ENCODE peak calls at places on chromosomes 1 and 21, in four cellular contexts. H is prostate gland, A is adrenal gland, O is tibial nerve. V is an unnamed sample.
A peak's percentile ranks its signal among the peaks of the same experiment; 100 is the strongest.

GRCh38 chr21:42360317-42360716 is 6.0 kb downstream of the TFF1 start:
- DNase-seq in H (no peak), A (no peak), O (no peak), V (no peak)

GRCh38 chr1:50970508-50970885 is 452 bp downstream of the CDKN2C start:
- DNase-seq in H (no peak), A (no peak), O (no peak), V (no peak)

GRCh38 chr1:46171872-46172271 is 3.0 kb upstream of the TSPAN1 start:
- DNase-seq in H (peak; percentile 93), A (no peak), O (no peak), V (no peak)

GRCh38 chr1:111911036-111911435 is 78.4 kb downstream of the KCND3 start:
- DNase-seq in H (no peak), A (no peak), O (no peak), V (no peak)

GRCh38 chr1:7229696-7230095 is 444.4 kb downstream of the CAMTA1 start:
- DNase-seq in H (no peak), A (no peak), O (no peak), V (no peak)

GRCh38 chr1:179169616-179170467 is 59.6 kb downstream of the ABL2 start:
- DNase-seq in H (no peak), A (no peak), O (no peak), V (no peak)

GRCh38 chr21:39612233-39613028 is at the start of gene B3GALT5:
- DNase-seq in H (no peak), A (no peak), O (no peak), V (no peak)

GRCh38 chr21:25925936-25926335 is 191.2 kb downstream of the GABPA start:
- DNase-seq in H (no peak), A (peak; percentile 71), O (no peak), V (no peak)

GRCh38 chr21:24007592-24007991 is 1599.7 kb downstream of the MRPL39 start:
- DNase-seq in H (no peak), A (no peak), O (no peak), V (no peak)

GRCh38 chr1:118900643-118901440 is 87.3 kb downstream of the TBX15 start:
- DNase-seq in H (no peak), A (no peak), O (no peak), V (no peak)

GRCh38 chr1:211604548-211604947 is 25.6 kb upstream of the SLC30A1 start:
- DNase-seq in H (no peak), A (no peak), O (no peak), V (no peak)

GRCh38 chr21:34836103-34836932 is 167.5 kb downstream of the CLIC6 start:
- DNase-seq in H (no peak), A (peak; percentile 81), O (peak; percentile 64), V (no peak)

GRCh38 chr1:198794498-198794897 is 155.7 kb downstream of the PTPRC start:
- DNase-seq in H (no peak), A (no peak), O (no peak), V (no peak)

GRCh38 chr1:40929145-40929544 is 50.4 kb upstream of the CTPS1 start:
- DNase-seq in H (no peak), A (no peak), O (no peak), V (no peak)

GRCh38 chr1:154757149-154757548 is 112.9 kb downstream of the KCNN3 start:
- DNase-seq in H (no peak), A (no peak), O (no peak), V (no peak)

GRCh38 chr1:15674760-15675159 is 9.4 kb upstream of the PLEKHM2 start:
- DNase-seq in H (no peak), A (no peak), O (no peak), V (no peak)

GRCh38 chr1:93979718-93980319 is 70.6 kb upstream of the GCLM start:
- DNase-seq in H (peak; percentile 20), A (no peak), O (peak; percentile 74), V (no peak)

GRCh38 chr1:191963286-191963685 is 195.0 kb upstream of the RGS18 start:
- DNase-seq in H (no peak), A (no peak), O (no peak), V (no peak)

GRCh38 chr1:54922921-54923421 is 36.0 kb upstream of the DHCR24 start:
- DNase-seq in H (peak; percentile 66), A (peak; percentile 87), O (no peak), V (no peak)

GRCh38 chr1:203038217-203038741 is 12.0 kb downstream of the PPFIA4 start:
- DNase-seq in H (no peak), A (peak; percentile 43), O (no peak), V (no peak)

GRCh38 chr1:70044832-70045231 is 160.5 kb downstream of the LRRC40 start:
- DNase-seq in H (no peak), A (no peak), O (no peak), V (no peak)

GRCh38 chr1:67404212-67404620 is 26.0 kb downstream of the SERBP1 start:
- DNase-seq in H (no peak), A (no peak), O (no peak), V (no peak)

GRCh38 chr1:17010601-17011438 is 908 bp downstream of the ATP13A2 start:
- DNase-seq in H (no peak), A (peak; percentile 62), O (peak; percentile 22), V (no peak)

GRCh38 chr1:174726880-174727585 is 272.7 kb upstream of the CACYBP start:
- DNase-seq in H (no peak), A (no peak), O (no peak), V (no peak)

GRCh38 chr1:231934797-231935196 is 308.2 kb downstream of the DISC1 start:
- DNase-seq in H (peak; percentile 41), A (no peak), O (no peak), V (no peak)

GRCh38 chr1:107677674-107678073 is 287.3 kb downstream of the VAV3 start:
- DNase-seq in H (peak; percentile 45), A (no peak), O (no peak), V (no peak)

GRCh38 chr1:67441183-67441582 is 11.0 kb upstream of the SERBP1 start:
- DNase-seq in H (no peak), A (peak; percentile 82), O (peak; percentile 79), V (no peak)

GRCh38 chr1:184443624-184444023 is 56.8 kb downstream of the C1orf21 start:
- DNase-seq in H (no peak), A (no peak), O (no peak), V (no peak)

GRCh38 chr1:84145051-84145450 is 980 bp downstream of the PRKACB start:
- DNase-seq in H (no peak), A (no peak), O (no peak), V (no peak)

GRCh38 chr1:57407941-57408340 is 15.9 kb downstream of the DAB1 start:
- DNase-seq in H (no peak), A (no peak), O (no peak), V (no peak)
- TF ChIP-seq POLR2A in H (no peak), A (no peak), O (no peak), V (no peak)

GRCh38 chr1:52726265-52727113 is at the start of gene ZYG11B:
- DNase-seq in H (peak; percentile 86), A (peak; percentile 88), O (peak; percentile 84), V (peak; percentile 10)
- TF ChIP-seq POLR2A in H (peak; percentile 75), A (peak; percentile 92), O (peak; percentile 81), V (no peak)

GRCh38 chr1:2205191-2205952 is 10.8 kb upstream of the FAAP20 start:
- DNase-seq in H (peak; percentile 98), A (peak; percentile 98), O (peak; percentile 96), V (peak; percentile 92)
- TF ChIP-seq POLR2A in H (peak; percentile 70), A (peak; percentile 51), O (peak; percentile 65), V (no peak)

GRCh38 chr1:151286619-151287340 is 4.7 kb downstream of the ZNF687 start:
- DNase-seq in H (no peak), A (no peak), O (no peak), V (no peak)
- TF ChIP-seq POLR2A in H (no peak), A (no peak), O (no peak), V (no peak)